ENCODE peak calls at places on chromosomes 12 and 14, in ten cellular contexts. A, G, X, B, S, V, E, D, W and K are unnamed samples.

GRCh38 chr12:50087995-50088394 is 2.9 kb downstream of the SMARCD1 start:
- DNase-seq in V (no peak), S (peak), B (peak), W (no peak), X (no peak), A (no peak), E (no peak), G (no peak), D (no peak), K (peak)

GRCh38 chr12:121391619-121392324 is 8.1 kb upstream of the RNF34 start:
- DNase-seq in G (no peak), W (peak), B (peak), V (peak), S (no peak), D (no peak), X (no peak), A (no peak), E (no peak), K (peak)

GRCh38 chr12:100593490-100593889 is 20.0 kb downstream of the GAS2L3 start:
- DNase-seq in S (peak), A (no peak), V (no peak), B (no peak), D (no peak), G (no peak), W (no peak), X (no peak), E (no peak), K (no peak)

GRCh38 chr14:43778607-43778955 is 728.5 kb downstream of the FSCB start:
- DNase-seq in E (no peak), W (no peak), S (no peak), A (no peak), V (no peak), G (no peak), B (no peak), X (no peak), D (no peak), K (no peak)

GRCh38 chr12:92550661-92551060 is 152.1 kb upstream of the PLEKHG7 start:
- DNase-seq in X (no peak), G (no peak), S (no peak), E (no peak), A (no peak), W (no peak), B (peak), V (no peak), D (no peak), K (no peak)

GRCh38 chr12:123983822-123984485 is 10.9 kb downstream of the ZNF664 start:
- DNase-seq in V (peak), W (peak), G (no peak), A (no peak), E (peak), S (peak), D (no peak), X (peak), B (peak), K (peak)

GRCh38 chr12:121955258-121956040 is 37.1 kb downstream of the CFAP251 start:
- DNase-seq in G (no peak), B (peak), S (no peak), W (no peak), V (peak), E (no peak), A (no peak), X (no peak), D (no peak), K (no peak)

GRCh38 chr14:75279153-75279738 is 618 bp downstream of the FOS start:
- DNase-seq in W (peak), X (no peak), B (peak), S (peak), E (peak), G (no peak), V (peak), D (peak), A (no peak), K (peak)

GRCh38 chr12:12338528-12339168 is 11.4 kb downstream of the MANSC1 start:
- DNase-seq in B (peak), E (no peak), S (no peak), V (no peak), X (no peak), W (no peak), A (no peak), G (no peak), D (no peak), K (no peak)

GRCh38 chr12:48901278-48901677 is 24.0 kb downstream of the FKBP11 start:
- DNase-seq in G (no peak), A (no peak), W (no peak), D (no peak), S (no peak), E (no peak), X (no peak), B (peak), V (peak), K (peak)

GRCh38 chr12:124603143-124603542 is 35.7 kb upstream of the NCOR2 start:
- DNase-seq in E (no peak), V (no peak), X (no peak), S (no peak), B (no peak), D (no peak), W (no peak), A (no peak), G (no peak), K (no peak)

GRCh38 chr14:100564506-100564905 is 22.7 kb downstream of the BEGAIN start:
- DNase-seq in D (no peak), A (no peak), V (no peak), G (no peak), S (no peak), E (no peak), B (no peak), X (no peak), W (no peak), K (no peak)

GRCh38 chr14:87286826-87287225 is 706.2 kb downstream of the GALC start:
- DNase-seq in G (no peak), E (no peak), S (no peak), X (no peak), A (no peak), B (no peak), V (no peak), D (no peak), W (no peak), K (no peak)

GRCh38 chr14:74085047-74085637 is 386 bp downstream of the LIN52 start:
- DNase-seq in V (peak), X (peak), A (no peak), S (peak), D (no peak), B (peak), W (no peak), G (no peak), E (peak), K (peak)

GRCh38 chr12:70427611-70428010 is 61.5 kb downstream of the KCNMB4 start:
- DNase-seq in D (no peak), E (no peak), B (no peak), S (no peak), G (no peak), A (no peak), W (no peak), X (no peak), V (peak), K (no peak)